ENCODE peak calls at places on chromosome 20, in nine cellular contexts. One of them, this sample, is unnamed.

GRCh38 chr20:44073011-44073674 is 113.8 kb downstream of the JPH2 start:
- DNase-seq in amygdala: no peak
- DNase-seq in psoas muscle: no peak
- DNase-seq in activated CD4-positive, alpha-beta T cell treated with anti-CD3 and anti-CD28 coated beads, Interleukin-2, amount 10 ng/mL, durations not matched to agents 7 days and 5 days: no peak
- DNase-seq in mucosa of gallbladder: no peak
- DNase-seq in HCEC 1CT: no peak
- DNase-seq in hippocampal formation: no peak
- DNase-seq in aorta: no peak
- DNase-seq in CD4-positive, alpha-beta T cell: no peak
- DNase-seq in this sample: no peak

GRCh38 chr20:32470025-32470861 is 112.1 kb downstream of the ASXL1 start:
- DNase-seq in activated CD4-positive, alpha-beta T cell treated with anti-CD3 and anti-CD28 coated beads, Interleukin-2, amount 10 ng/mL, durations not matched to agents 7 days and 5 days: peak; percentile 33
- DNase-seq in psoas muscle: peak; percentile 69
- DNase-seq in CD4-positive, alpha-beta T cell: no peak
- DNase-seq in mucosa of gallbladder: no peak
- DNase-seq in amygdala: no peak
- DNase-seq in HCEC 1CT: peak; percentile 37
- DNase-seq in aorta: no peak
- DNase-seq in hippocampal formation: no peak
- DNase-seq in this sample: no peak

GRCh38 chr20:58882704-58883089 is 30.2 kb downstream of the GNAS start:
- DNase-seq in amygdala: no peak
- DNase-seq in hippocampal formation: no peak
- DNase-seq in aorta: no peak
- DNase-seq in activated CD4-positive, alpha-beta T cell treated with anti-CD3 and anti-CD28 coated beads, Interleukin-2, amount 10 ng/mL, durations not matched to agents 7 days and 5 days: no peak
- DNase-seq in mucosa of gallbladder: no peak
- DNase-seq in CD4-positive, alpha-beta T cell: no peak
- DNase-seq in HCEC 1CT: no peak
- DNase-seq in psoas muscle: no peak
- DNase-seq in this sample: no peak

GRCh38 chr20:56843386-56843785 is 214.3 kb downstream of the TFAP2C start:
- DNase-seq in activated CD4-positive, alpha-beta T cell treated with anti-CD3 and anti-CD28 coated beads, Interleukin-2, amount 10 ng/mL, durations not matched to agents 7 days and 5 days: no peak
- DNase-seq in psoas muscle: no peak
- DNase-seq in HCEC 1CT: no peak
- DNase-seq in hippocampal formation: no peak
- DNase-seq in amygdala: no peak
- DNase-seq in aorta: no peak
- DNase-seq in CD4-positive, alpha-beta T cell: no peak
- DNase-seq in mucosa of gallbladder: no peak
- DNase-seq in this sample: no peak

GRCh38 chr20:48197034-48197433 is 411.8 kb upstream of the SULF2 start:
- DNase-seq in aorta: no peak
- DNase-seq in hippocampal formation: no peak
- DNase-seq in psoas muscle: no peak
- DNase-seq in CD4-positive, alpha-beta T cell: no peak
- DNase-seq in mucosa of gallbladder: no peak
- DNase-seq in HCEC 1CT: no peak
- DNase-seq in activated CD4-positive, alpha-beta T cell treated with anti-CD3 and anti-CD28 coated beads, Interleukin-2, amount 10 ng/mL, durations not matched to agents 7 days and 5 days: no peak
- DNase-seq in amygdala: no peak
- DNase-seq in this sample: no peak

GRCh38 chr20:45138451-45139300 is 14.4 kb upstream of the WFDC12 start:
- DNase-seq in psoas muscle: peak; percentile 25
- DNase-seq in HCEC 1CT: no peak
- DNase-seq in aorta: peak; percentile 58
- DNase-seq in amygdala: no peak
- DNase-seq in mucosa of gallbladder: peak; percentile 65
- DNase-seq in hippocampal formation: no peak
- DNase-seq in CD4-positive, alpha-beta T cell: peak; percentile 22
- DNase-seq in activated CD4-positive, alpha-beta T cell treated with anti-CD3 and anti-CD28 coated beads, Interleukin-2, amount 10 ng/mL, durations not matched to agents 7 days and 5 days: peak; percentile 67
- DNase-seq in this sample: no peak

GRCh38 chr20:43975096-43975768 is 60.6 kb downstream of the TOX2 start:
- DNase-seq in CD4-positive, alpha-beta T cell: no peak
- DNase-seq in aorta: no peak
- DNase-seq in psoas muscle: no peak
- DNase-seq in mucosa of gallbladder: no peak
- DNase-seq in hippocampal formation: no peak
- DNase-seq in amygdala: no peak
- DNase-seq in activated CD4-positive, alpha-beta T cell treated with anti-CD3 and anti-CD28 coated beads, Interleukin-2, amount 10 ng/mL, durations not matched to agents 7 days and 5 days: no peak
- DNase-seq in HCEC 1CT: peak; percentile 88
- DNase-seq in this sample: no peak

GRCh38 chr20:11091496-11091895 is 417.7 kb upstream of the JAG1 start:
- DNase-seq in activated CD4-positive, alpha-beta T cell treated with anti-CD3 and anti-CD28 coated beads, Interleukin-2, amount 10 ng/mL, durations not matched to agents 7 days and 5 days: no peak
- DNase-seq in aorta: no peak
- DNase-seq in psoas muscle: no peak
- DNase-seq in mucosa of gallbladder: no peak
- DNase-seq in hippocampal formation: no peak
- DNase-seq in amygdala: no peak
- DNase-seq in HCEC 1CT: no peak
- DNase-seq in CD4-positive, alpha-beta T cell: no peak
- DNase-seq in this sample: no peak

GRCh38 chr20:42435230-42435629 is 754.5 kb downstream of the PTPRT start:
- DNase-seq in CD4-positive, alpha-beta T cell: no peak
- DNase-seq in mucosa of gallbladder: no peak
- DNase-seq in activated CD4-positive, alpha-beta T cell treated with anti-CD3 and anti-CD28 coated beads, Interleukin-2, amount 10 ng/mL, durations not matched to agents 7 days and 5 days: no peak
- DNase-seq in HCEC 1CT: no peak
- DNase-seq in psoas muscle: no peak
- DNase-seq in amygdala: no peak
- DNase-seq in hippocampal formation: no peak
- DNase-seq in aorta: no peak
- DNase-seq in this sample: no peak

GRCh38 chr20:3777381-3777725 is 3.9 kb downstream of the SPEF1 start:
- DNase-seq in hippocampal formation: no peak
- DNase-seq in aorta: no peak
- DNase-seq in activated CD4-positive, alpha-beta T cell treated with anti-CD3 and anti-CD28 coated beads, Interleukin-2, amount 10 ng/mL, durations not matched to agents 7 days and 5 days: no peak
- DNase-seq in psoas muscle: no peak
- DNase-seq in mucosa of gallbladder: no peak
- DNase-seq in CD4-positive, alpha-beta T cell: no peak
- DNase-seq in HCEC 1CT: no peak
- DNase-seq in amygdala: no peak
- DNase-seq in this sample: no peak

GRCh38 chr20:23103284-23104018 is 17.3 kb upstream of the CD93 start:
- DNase-seq in activated CD4-positive, alpha-beta T cell treated with anti-CD3 and anti-CD28 coated beads, Interleukin-2, amount 10 ng/mL, durations not matched to agents 7 days and 5 days: no peak
- DNase-seq in mucosa of gallbladder: no peak
- DNase-seq in amygdala: no peak
- DNase-seq in hippocampal formation: no peak
- DNase-seq in aorta: no peak
- DNase-seq in psoas muscle: no peak
- DNase-seq in HCEC 1CT: no peak
- DNase-seq in CD4-positive, alpha-beta T cell: no peak
- DNase-seq in this sample: no peak

GRCh38 chr20:52965819-52966218 is 6.3 kb upstream of the TSHZ2 start:
- DNase-seq in CD4-positive, alpha-beta T cell: no peak
- DNase-seq in activated CD4-positive, alpha-beta T cell treated with anti-CD3 and anti-CD28 coated beads, Interleukin-2, amount 10 ng/mL, durations not matched to agents 7 days and 5 days: no peak
- DNase-seq in mucosa of gallbladder: no peak
- DNase-seq in aorta: no peak
- DNase-seq in hippocampal formation: no peak
- DNase-seq in amygdala: no peak
- DNase-seq in psoas muscle: no peak
- DNase-seq in HCEC 1CT: no peak
- DNase-seq in this sample: no peak

GRCh38 chr20:34791289-34792020 is 34.0 kb downstream of the NCOA6 start:
- DNase-seq in mucosa of gallbladder: no peak
- DNase-seq in psoas muscle: no peak
- DNase-seq in HCEC 1CT: peak; percentile 14
- DNase-seq in activated CD4-positive, alpha-beta T cell treated with anti-CD3 and anti-CD28 coated beads, Interleukin-2, amount 10 ng/mL, durations not matched to agents 7 days and 5 days: no peak
- DNase-seq in hippocampal formation: no peak
- DNase-seq in aorta: no peak
- DNase-seq in amygdala: no peak
- DNase-seq in CD4-positive, alpha-beta T cell: no peak
- DNase-seq in this sample: no peak

GRCh38 chr20:23641936-23642751 is 4.4 kb upstream of the CST3 start:
- DNase-seq in psoas muscle: peak; percentile 72
- DNase-seq in hippocampal formation: no peak
- DNase-seq in CD4-positive, alpha-beta T cell: no peak
- DNase-seq in aorta: no peak
- DNase-seq in mucosa of gallbladder: peak; percentile 53
- DNase-seq in amygdala: no peak
- DNase-seq in HCEC 1CT: peak; percentile 83
- DNase-seq in activated CD4-positive, alpha-beta T cell treated with anti-CD3 and anti-CD28 coated beads, Interleukin-2, amount 10 ng/mL, durations not matched to agents 7 days and 5 days: no peak
- DNase-seq in this sample: no peak

GRCh38 chr20:14401479-14402138 is 64.2 kb upstream of the FLRT3 start:
- DNase-seq in amygdala: no peak
- DNase-seq in activated CD4-positive, alpha-beta T cell treated with anti-CD3 and anti-CD28 coated beads, Interleukin-2, amount 10 ng/mL, durations not matched to agents 7 days and 5 days: no peak
- DNase-seq in HCEC 1CT: no peak
- DNase-seq in psoas muscle: no peak
- DNase-seq in hippocampal formation: no peak
- DNase-seq in CD4-positive, alpha-beta T cell: no peak
- DNase-seq in aorta: no peak
- DNase-seq in mucosa of gallbladder: no peak
- DNase-seq in this sample: no peak

GRCh38 chr20:17859616-17860232 is 108.9 kb downstream of the SNX5 start:
- DNase-seq in amygdala: no peak
- DNase-seq in activated CD4-positive, alpha-beta T cell treated with anti-CD3 and anti-CD28 coated beads, Interleukin-2, amount 10 ng/mL, durations not matched to agents 7 days and 5 days: peak; percentile 46
- DNase-seq in hippocampal formation: no peak
- DNase-seq in mucosa of gallbladder: no peak
- DNase-seq in psoas muscle: no peak
- DNase-seq in aorta: peak; percentile 38
- DNase-seq in HCEC 1CT: no peak
- DNase-seq in CD4-positive, alpha-beta T cell: no peak
- DNase-seq in this sample: no peak

GRCh38 chr20:63702751-63703470 is 4.9 kb downstream of the ARFRP1 start:
- DNase-seq in HCEC 1CT: no peak
- DNase-seq in psoas muscle: no peak
- DNase-seq in aorta: no peak
- DNase-seq in mucosa of gallbladder: peak; percentile 8
- DNase-seq in amygdala: no peak
- DNase-seq in activated CD4-positive, alpha-beta T cell treated with anti-CD3 and anti-CD28 coated beads, Interleukin-2, amount 10 ng/mL, durations not matched to agents 7 days and 5 days: no peak
- DNase-seq in hippocampal formation: no peak
- DNase-seq in CD4-positive, alpha-beta T cell: no peak
- DNase-seq in this sample: peak; percentile 6

GRCh38 chr20:46651091-46651962 is at the start of gene SLC13A3:
- DNase-seq in HCEC 1CT: no peak
- DNase-seq in activated CD4-positive, alpha-beta T cell treated with anti-CD3 and anti-CD28 coated beads, Interleukin-2, amount 10 ng/mL, durations not matched to agents 7 days and 5 days: peak; percentile 0
- DNase-seq in aorta: no peak
- DNase-seq in psoas muscle: no peak
- DNase-seq in mucosa of gallbladder: no peak
- DNase-seq in hippocampal formation: peak; percentile 1
- DNase-seq in amygdala: peak; percentile 22
- DNase-seq in CD4-positive, alpha-beta T cell: no peak
- DNase-seq in this sample: peak; percentile 71

GRCh38 chr20:20023395-20023794 is 6.2 kb downstream of the NAA20 start:
- DNase-seq in HCEC 1CT: no peak
- DNase-seq in activated CD4-positive, alpha-beta T cell treated with anti-CD3 and anti-CD28 coated beads, Interleukin-2, amount 10 ng/mL, durations not matched to agents 7 days and 5 days: no peak
- DNase-seq in mucosa of gallbladder: no peak
- DNase-seq in hippocampal formation: no peak
- DNase-seq in psoas muscle: no peak
- DNase-seq in aorta: no peak
- DNase-seq in amygdala: no peak
- DNase-seq in CD4-positive, alpha-beta T cell: no peak
- DNase-seq in this sample: no peak

GRCh38 chr20:6008254-6008653 is 45.6 kb downstream of the LRRN4 start:
- DNase-seq in hippocampal formation: peak; percentile 72
- DNase-seq in aorta: peak; percentile 53
- DNase-seq in HCEC 1CT: peak; percentile 91
- DNase-seq in psoas muscle: peak; percentile 60
- DNase-seq in amygdala: peak; percentile 13
- DNase-seq in CD4-positive, alpha-beta T cell: no peak
- DNase-seq in mucosa of gallbladder: peak; percentile 34
- DNase-seq in activated CD4-positive, alpha-beta T cell treated with anti-CD3 and anti-CD28 coated beads, Interleukin-2, amount 10 ng/mL, durations not matched to agents 7 days and 5 days: no peak
- DNase-seq in this sample: peak; percentile 29

GRCh38 chr20:21613512-21613911 is 92.0 kb upstream of the PAX1 start:
- DNase-seq in hippocampal formation: no peak
- DNase-seq in mucosa of gallbladder: peak; percentile 11
- DNase-seq in CD4-positive, alpha-beta T cell: no peak
- DNase-seq in aorta: no peak
- DNase-seq in HCEC 1CT: no peak
- DNase-seq in activated CD4-positive, alpha-beta T cell treated with anti-CD3 and anti-CD28 coated beads, Interleukin-2, amount 10 ng/mL, durations not matched to agents 7 days and 5 days: no peak
- DNase-seq in psoas muscle: no peak
- DNase-seq in amygdala: no peak
- DNase-seq in this sample: no peak

GRCh38 chr20:6519556-6519955 is 247.9 kb upstream of the BMP2 start:
- DNase-seq in aorta: no peak
- DNase-seq in mucosa of gallbladder: no peak
- DNase-seq in HCEC 1CT: peak; percentile 84
- DNase-seq in amygdala: no peak
- DNase-seq in hippocampal formation: no peak
- DNase-seq in activated CD4-positive, alpha-beta T cell treated with anti-CD3 and anti-CD28 coated beads, Interleukin-2, amount 10 ng/mL, durations not matched to agents 7 days and 5 days: no peak
- DNase-seq in CD4-positive, alpha-beta T cell: no peak
- DNase-seq in psoas muscle: no peak
- DNase-seq in this sample: no peak

GRCh38 chr20:9515761-9516657 is 1.6 kb downstream of the LAMP5 start:
- DNase-seq in CD4-positive, alpha-beta T cell: no peak
- DNase-seq in amygdala: no peak
- DNase-seq in aorta: no peak
- DNase-seq in activated CD4-positive, alpha-beta T cell treated with anti-CD3 and anti-CD28 coated beads, Interleukin-2, amount 10 ng/mL, durations not matched to agents 7 days and 5 days: no peak
- DNase-seq in hippocampal formation: no peak
- DNase-seq in HCEC 1CT: no peak
- DNase-seq in psoas muscle: no peak
- DNase-seq in mucosa of gallbladder: no peak
- DNase-seq in this sample: no peak

GRCh38 chr20:54115172-54115854 is 44.9 kb upstream of the BCAS1 start:
- DNase-seq in CD4-positive, alpha-beta T cell: no peak
- DNase-seq in mucosa of gallbladder: no peak
- DNase-seq in psoas muscle: no peak
- DNase-seq in HCEC 1CT: peak; percentile 69
- DNase-seq in activated CD4-positive, alpha-beta T cell treated with anti-CD3 and anti-CD28 coated beads, Interleukin-2, amount 10 ng/mL, durations not matched to agents 7 days and 5 days: no peak
- DNase-seq in hippocampal formation: no peak
- DNase-seq in aorta: peak; percentile 47
- DNase-seq in amygdala: no peak
- DNase-seq in this sample: no peak

GRCh38 chr20:46572181-46572580 is 21.7 kb upstream of the OCSTAMP start:
- DNase-seq in CD4-positive, alpha-beta T cell: no peak
- DNase-seq in HCEC 1CT: no peak
- DNase-seq in aorta: no peak
- DNase-seq in psoas muscle: no peak
- DNase-seq in activated CD4-positive, alpha-beta T cell treated with anti-CD3 and anti-CD28 coated beads, Interleukin-2, amount 10 ng/mL, durations not matched to agents 7 days and 5 days: no peak
- DNase-seq in mucosa of gallbladder: no peak
- DNase-seq in hippocampal formation: peak; percentile 97
- DNase-seq in amygdala: peak; percentile 89
- DNase-seq in this sample: peak; percentile 63

GRCh38 chr20:50724112-50724724 is 7.2 kb upstream of the PARD6B start:
- DNase-seq in CD4-positive, alpha-beta T cell: no peak
- DNase-seq in HCEC 1CT: no peak
- DNase-seq in hippocampal formation: no peak
- DNase-seq in amygdala: no peak
- DNase-seq in psoas muscle: no peak
- DNase-seq in mucosa of gallbladder: no peak
- DNase-seq in activated CD4-positive, alpha-beta T cell treated with anti-CD3 and anti-CD28 coated beads, Interleukin-2, amount 10 ng/mL, durations not matched to agents 7 days and 5 days: no peak
- DNase-seq in aorta: no peak
- DNase-seq in this sample: no peak

GRCh38 chr20:47929368-47930115 is 144.3 kb upstream of the SULF2 start:
- DNase-seq in psoas muscle: no peak
- DNase-seq in CD4-positive, alpha-beta T cell: no peak
- DNase-seq in HCEC 1CT: no peak
- DNase-seq in amygdala: no peak
- DNase-seq in hippocampal formation: no peak
- DNase-seq in activated CD4-positive, alpha-beta T cell treated with anti-CD3 and anti-CD28 coated beads, Interleukin-2, amount 10 ng/mL, durations not matched to agents 7 days and 5 days: no peak
- DNase-seq in mucosa of gallbladder: no peak
- DNase-seq in aorta: no peak
- DNase-seq in this sample: no peak

GRCh38 chr20:10487354-10488115 is 52.4 kb downstream of the SLX4IP start:
- DNase-seq in hippocampal formation: no peak
- DNase-seq in CD4-positive, alpha-beta T cell: no peak
- DNase-seq in mucosa of gallbladder: no peak
- DNase-seq in psoas muscle: no peak
- DNase-seq in HCEC 1CT: no peak
- DNase-seq in aorta: peak; percentile 47
- DNase-seq in activated CD4-positive, alpha-beta T cell treated with anti-CD3 and anti-CD28 coated beads, Interleukin-2, amount 10 ng/mL, durations not matched to agents 7 days and 5 days: no peak
- DNase-seq in amygdala: no peak
- DNase-seq in this sample: no peak

GRCh38 chr20:56630086-56630493 is 984 bp downstream of the TFAP2C start:
- DNase-seq in HCEC 1CT: no peak
- DNase-seq in mucosa of gallbladder: peak; percentile 34
- DNase-seq in CD4-positive, alpha-beta T cell: no peak
- DNase-seq in aorta: peak; percentile 60
- DNase-seq in activated CD4-positive, alpha-beta T cell treated with anti-CD3 and anti-CD28 coated beads, Interleukin-2, amount 10 ng/mL, durations not matched to agents 7 days and 5 days: no peak
- DNase-seq in hippocampal formation: no peak
- DNase-seq in amygdala: no peak
- DNase-seq in psoas muscle: no peak
- DNase-seq in this sample: peak; percentile 51

GRCh38 chr20:3749689-3750639 is 17.5 kb downstream of the HSPA12B start:
- DNase-seq in psoas muscle: no peak
- DNase-seq in CD4-positive, alpha-beta T cell: no peak
- DNase-seq in amygdala: no peak
- DNase-seq in mucosa of gallbladder: no peak
- DNase-seq in HCEC 1CT: no peak
- DNase-seq in hippocampal formation: no peak
- DNase-seq in aorta: no peak
- DNase-seq in activated CD4-positive, alpha-beta T cell treated with anti-CD3 and anti-CD28 coated beads, Interleukin-2, amount 10 ng/mL, durations not matched to agents 7 days and 5 days: peak; percentile 36
- DNase-seq in this sample: peak; percentile 79

GRCh38 chr20:32532246-32532645 is 52.9 kb downstream of the NOL4L start:
- DNase-seq in mucosa of gallbladder: no peak
- DNase-seq in aorta: no peak
- DNase-seq in HCEC 1CT: no peak
- DNase-seq in psoas muscle: no peak
- DNase-seq in CD4-positive, alpha-beta T cell: no peak
- DNase-seq in amygdala: no peak
- DNase-seq in hippocampal formation: no peak
- DNase-seq in activated CD4-positive, alpha-beta T cell treated with anti-CD3 and anti-CD28 coated beads, Interleukin-2, amount 10 ng/mL, durations not matched to agents 7 days and 5 days: no peak
- DNase-seq in this sample: no peak

This sample was measured in frontal cortex.